ENCODE peak calls at places on chromosomes 5 and 9, in nine cellular contexts. Y, E, C, O, V, X, W, H and J are unnamed samples.

GRCh38 chr9:70534058-70534457 is 119.6 kb upstream of the KLF9 start:
- DNase-seq in O (no peak), V (no peak), C (no peak), H (no peak), W (peak; percentile 77), X (no peak), Y (no peak), E (no peak), J (no peak)

GRCh38 chr9:81070689-81071088 is 618.7 kb downstream of the TLE1 start:
- DNase-seq in W (no peak), X (no peak), O (no peak), H (no peak), Y (no peak), V (no peak), E (no peak), C (no peak), J (no peak)

GRCh38 chr5:118042076-118042475 is 946.3 kb downstream of the DTWD2 start:
- DNase-seq in C (no peak), W (no peak), V (no peak), O (no peak), H (no peak), E (no peak), Y (no peak), X (no peak), J (no peak)

GRCh38 chr9:101375546-101375945 is 9.3 kb downstream of the BAAT start:
- DNase-seq in O (peak; percentile 40), Y (no peak), X (peak; percentile 25), H (no peak), V (no peak), C (no peak), W (no peak), E (no peak), J (no peak)

GRCh38 chr9:110330484-110331115 is 7.1 kb downstream of the TXNDC8 start:
- DNase-seq in E (no peak), O (peak; percentile 84), W (no peak), Y (no peak), H (no peak), V (no peak), C (no peak), X (no peak), J (no peak)

GRCh38 chr5:127684722-127685467 is 18.3 kb upstream of the CCDC192 start:
- DNase-seq in H (no peak), W (no peak), O (no peak), X (no peak), E (no peak), Y (no peak), C (no peak), V (no peak), J (no peak)

GRCh38 chr5:113505181-113505580 is 8.3 kb upstream of the YTHDC2 start:
- DNase-seq in O (no peak), X (no peak), H (no peak), E (no peak), V (no peak), W (no peak), Y (no peak), C (no peak), J (no peak)

GRCh38 chr5:157900644-157901043 is 41.7 kb upstream of the CLINT1 start:
- DNase-seq in C (no peak), W (no peak), E (no peak), X (no peak), V (no peak), O (no peak), H (no peak), Y (no peak), J (no peak)

GRCh38 chr5:64330728-64331231 is 165.1 kb downstream of the RNF180 start:
- DNase-seq in V (no peak), X (no peak), H (no peak), O (no peak), Y (no peak), C (no peak), W (no peak), E (no peak), J (no peak)

GRCh38 chr5:132422720-132423442 is 53.4 kb downstream of the SLC22A5 start:
- DNase-seq in H (no peak), W (peak; percentile 51), O (peak; percentile 70), E (no peak), X (no peak), Y (no peak), C (no peak), V (no peak), J (no peak)

GRCh38 chr9:22102347-22103053 is 93.4 kb upstream of the CDKN2B start:
- DNase-seq in Y (no peak), C (no peak), E (no peak), W (no peak), V (no peak), O (no peak), H (no peak), X (no peak), J (no peak)

GRCh38 chr9:92807757-92808725 is 43.4 kb upstream of the BICD2 start:
- DNase-seq in C (no peak), X (peak; percentile 46), V (no peak), E (peak; percentile 39), O (no peak), W (no peak), H (peak; percentile 47), Y (no peak), J (no peak)

GRCh38 chr9:69027355-69028097 is 8.0 kb upstream of the FXN start:
- DNase-seq in E (peak; percentile 58), V (peak; percentile 33), O (peak; percentile 54), Y (peak; percentile 27), C (no peak), W (peak; percentile 79), X (peak; percentile 31), H (peak; percentile 63), J (peak; percentile 71)

GRCh38 chr5:160311491-160312138 is 749 bp downstream of the CCNJL start:
- DNase-seq in Y (peak; percentile 26), C (no peak), W (peak; percentile 51), E (no peak), O (no peak), X (peak; percentile 14), H (no peak), V (no peak), J (no peak)

GRCh38 chr5:35776757-35777156 is 79.9 kb upstream of the IL7R start:
- DNase-seq in E (no peak), H (no peak), V (no peak), Y (no peak), C (no peak), X (no peak), O (no peak), W (no peak), J (no peak)

GRCh38 chr5:56307714-56308346 is 74.7 kb upstream of the ANKRD55 start:
- DNase-seq in X (no peak), O (no peak), E (no peak), W (no peak), H (no peak), C (no peak), Y (no peak), V (no peak), J (no peak)

GRCh38 chr9:79054500-79054899 is 517.3 kb upstream of the TLE4 start:
- DNase-seq in H (no peak), W (no peak), X (no peak), E (no peak), O (no peak), Y (no peak), C (no peak), V (no peak), J (no peak)

GRCh38 chr5:72154076-72154756 is 46.9 kb downstream of the MAP1B start:
- DNase-seq in X (no peak), O (no peak), W (peak; percentile 88), C (no peak), H (no peak), Y (no peak), V (no peak), E (no peak), J (no peak)

GRCh38 chr5:179142434-179143198 is 82.4 kb downstream of the ZNF354C start:
- DNase-seq in X (no peak), V (no peak), C (peak; percentile 40), H (no peak), W (peak; percentile 17), Y (no peak), E (no peak), O (peak; percentile 73), J (no peak)

GRCh38 chr5:111197523-111197922 is 26.7 kb upstream of the CAMK4 start:
- DNase-seq in C (no peak), O (peak; percentile 10), E (no peak), W (peak; percentile 2), X (no peak), V (no peak), Y (no peak), H (no peak), J (peak; percentile 10)

GRCh38 chr5:139481580-139482049 is 943 bp downstream of the STING1 start:
- DNase-seq in W (peak; percentile 57), H (peak; percentile 34), X (no peak), O (peak; percentile 34), C (no peak), E (no peak), Y (no peak), V (no peak), J (peak; percentile 50)

GRCh38 chr5:26622947-26623346 is 415.4 kb downstream of the CDH9 start:
- DNase-seq in C (no peak), E (no peak), O (no peak), H (no peak), X (no peak), W (no peak), V (no peak), Y (no peak), J (no peak)

GRCh38 chr9:137807721-137808703 is 69.6 kb upstream of the CACNA1B start:
- DNase-seq in Y (no peak), V (no peak), C (no peak), E (peak; percentile 7), H (peak; percentile 10), W (peak; percentile 32), X (no peak), O (no peak), J (no peak)

GRCh38 chr5:137888875-137889759 is at the start of gene PKD2L2:
- DNase-seq in V (peak; percentile 75), W (peak; percentile 91), C (peak; percentile 21), H (peak; percentile 81), Y (no peak), E (peak; percentile 72), X (peak; percentile 83), O (peak; percentile 86), J (peak; percentile 91)

GRCh38 chr5:25713259-25713658 is 1068.5 kb upstream of the CDH10 start:
- DNase-seq in E (no peak), C (no peak), X (peak; percentile 15), V (no peak), Y (no peak), W (no peak), O (no peak), H (no peak), J (no peak)

GRCh38 chr5:59760798-59761348 is 132.7 kb downstream of the PDE4D start:
- DNase-seq in C (no peak), V (no peak), Y (no peak), W (peak; percentile 80), O (peak; percentile 83), X (no peak), E (no peak), H (no peak), J (peak; percentile 54)

GRCh38 chr9:21852751-21853150 is 50.3 kb downstream of the MTAP start:
- DNase-seq in O (no peak), Y (no peak), E (no peak), W (no peak), X (no peak), H (no peak), C (no peak), V (no peak), J (no peak)

GRCh38 chr5:164012376-164012775 is 507.0 kb downstream of the MAT2B start:
- DNase-seq in V (no peak), W (peak; percentile 26), X (no peak), H (no peak), C (no peak), E (no peak), Y (no peak), O (peak; percentile 4), J (no peak)

GRCh38 chr9:117779760-117780159 is 75.6 kb downstream of the TLR4 start:
- DNase-seq in X (no peak), Y (no peak), H (no peak), C (no peak), O (no peak), V (no peak), W (no peak), E (no peak), J (peak; percentile 22)

GRCh38 chr5:51383494-51384081 is 340 bp downstream of the ISL1 start:
- DNase-seq in H (no peak), E (no peak), V (no peak), X (no peak), O (no peak), C (no peak), W (no peak), Y (no peak), J (no peak)

GRCh38 chr5:5135957-5136676 is 4.0 kb upstream of the ADAMTS16 start:
- DNase-seq in X (no peak), C (no peak), V (no peak), H (no peak), Y (no peak), E (no peak), W (no peak), O (peak; percentile 8), J (no peak)